ENCODE peak calls at places on chromosomes 16 and 17, in five cellular contexts. H, F, D, G and P are unnamed samples. For H3K36me3, the result is how much of the 10 kb centered on the place peaks cover.

GRCh38 chr17:81631482-81631881 is 5.4 kb downstream of the NPLOC4 start:
- DNase-seq in H (no peak), F (no peak), D (no peak), G (no peak), P (no peak)

GRCh38 chr17:45090711-45091110 is 29.6 kb downstream of the NMT1 start:
- DNase-seq in H (no peak), F (peak), D (peak), G (peak), P (no peak)

GRCh38 chr16:67858448-67858993 is 11.0 kb upstream of the CENPT start:
- DNase-seq in H (no peak), F (peak), D (no peak), G (no peak), P (no peak)

GRCh38 chr17:77666881-77667395 is 291.6 kb upstream of the TNRC6C start:
- DNase-seq in H (peak), F (no peak), D (peak), G (no peak), P (no peak)

GRCh38 chr16:49120631-49121030 is 161.0 kb downstream of the CBLN1 start:
- DNase-seq in H (no peak), F (no peak), D (no peak), G (no peak), P (no peak)

GRCh38 chr17:16943032-16943352 is 28.9 kb downstream of the TNFRSF13B start:
- DNase-seq in H (no peak), F (no peak), D (no peak), G (no peak), P (no peak)

GRCh38 chr16:78286076-78286475 is 186.6 kb downstream of the WWOX start:
- DNase-seq in H (no peak), F (no peak), D (no peak), G (no peak), P (no peak)

GRCh38 chr16:56711862-56712261 is 18.1 kb upstream of the NUP93 start:
- DNase-seq in H (no peak), F (peak), D (no peak), G (no peak), P (no peak)

GRCh38 chr17:41492771-41493170 is 3.1 kb upstream of the KRT36 start:
- DNase-seq in H (peak), F (no peak), D (no peak), G (peak), P (no peak)

GRCh38 chr17:51398128-51398525 is 137.8 kb downstream of the UTP18 start:
- DNase-seq in H (no peak), F (no peak), D (no peak), G (no peak), P (no peak)

GRCh38 chr16:58411336-58411735 is 19.1 kb downstream of the GINS3 start:
- DNase-seq in H (no peak), F (no peak), D (no peak), G (no peak), P (no peak)
- H3K27ac ChIP-seq in H (no peak), F (no peak), D (no peak), G (peak), P (no peak)

GRCh38 chr17:4476017-4476416 is 22.7 kb upstream of the SPNS2 start:
- DNase-seq in H (no peak), F (no peak), D (no peak), G (no peak), P (no peak)

GRCh38 chr17:4475463-4475862 is 23.2 kb upstream of the SPNS2 start:
- DNase-seq in H (no peak), F (no peak), D (no peak), G (no peak), P (no peak)

GRCh38 chr17:4476512-4477070 is 22.1 kb upstream of the SPNS2 start:
- DNase-seq in H (no peak), F (no peak), D (no peak), G (no peak), P (no peak)

GRCh38 chr17:4474093-4474492 is 24.6 kb upstream of the SPNS2 start:
- DNase-seq in H (no peak), F (no peak), D (no peak), G (no peak), P (no peak)

GRCh38 chr17:4475001-4475400 is 23.7 kb upstream of the SPNS2 start:
- DNase-seq in H (no peak), F (no peak), D (no peak), G (no peak), P (no peak)
- H3K36me3 ChIP-seq in H (under half), F (under half), D (under half), G (under half), P (under half)

DNA sequence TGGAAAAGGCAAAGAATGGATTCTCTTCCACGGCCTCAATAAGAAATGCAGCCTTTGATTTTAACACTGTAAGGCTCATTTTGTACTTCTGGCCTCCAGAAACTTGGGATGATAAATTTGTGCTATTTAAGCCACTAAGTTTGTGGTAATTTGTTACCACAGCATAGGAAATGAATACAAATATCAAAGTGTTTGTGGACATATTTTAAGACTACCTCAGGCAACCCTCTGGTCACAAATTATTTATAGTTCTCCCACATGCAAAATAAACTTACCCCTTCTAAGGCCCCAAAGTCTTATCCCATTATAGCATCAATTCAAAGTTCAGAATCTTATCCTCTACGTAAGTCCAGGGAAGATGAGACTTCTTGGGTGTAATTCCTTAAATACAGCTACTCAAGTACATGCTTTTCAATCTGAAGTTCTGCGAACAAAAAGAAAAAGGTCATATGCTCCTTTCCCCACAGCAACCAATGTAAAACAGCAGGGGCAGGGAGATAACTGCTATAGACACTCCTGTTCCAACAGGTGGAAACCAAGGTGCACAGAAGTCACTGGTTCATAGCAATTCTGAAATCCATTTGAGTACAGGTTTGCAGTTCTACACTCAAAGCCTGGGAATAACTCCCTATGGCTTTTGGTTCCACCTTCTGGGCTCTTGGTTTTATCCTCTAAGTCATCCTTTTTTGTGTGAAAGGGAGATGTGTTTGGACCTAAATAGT is 5.4 kb upstream of the EFCAB13 start:
- DNase-seq in H (no peak), F (no peak), D (no peak), G (no peak), P (no peak)
- H3K4me3 ChIP-seq in H (no peak), F (no peak), D (no peak), G (no peak), P (no peak)

GRCh38 chr16:64864232-64864803 is 257.5 kb downstream of the CDH11 start:
- DNase-seq in H (no peak), F (peak), D (no peak), G (no peak), P (no peak)
- H3K27ac ChIP-seq in H (no peak), F (peak), D (no peak), G (no peak), P (peak)